ENCODE peak calls at places on chromosomes 3 and 15, in seven cellular contexts. Q is gastrocnemius medialis, E is HCT116, V is body of pancreas, G is stomach, Y is sigmoid colon, U is K562. A is an unnamed sample.

GRCh38 chr3:29186982-29187718 is 93.7 kb upstream of the RBMS3 start:
- DNase-seq in Q (no peak), E (peak), V (no peak), G (no peak), Y (no peak), U (no peak), A (no peak)

GRCh38 chr15:75796321-75796720 is 46.9 kb upstream of the UBE2Q2 start:
- DNase-seq in Q (no peak), E (no peak), V (no peak), G (no peak), Y (no peak), U (no peak), A (no peak)

GRCh38 chr3:15152166-15152565 is 53.2 kb upstream of the RBSN start:
- DNase-seq in Q (no peak), E (no peak), V (no peak), G (no peak), Y (no peak), U (no peak), A (no peak)

GRCh38 chr3:87350367-87351199 is 74.2 kb upstream of the POU1F1 start:
- DNase-seq in Q (no peak), E (peak), V (peak), G (no peak), Y (no peak), U (peak), A (peak)

GRCh38 chr15:43285609-43286037 is 18.9 kb upstream of the TGM5 start:
- DNase-seq in Q (peak), E (peak), V (peak), G (peak), Y (no peak), U (peak), A (peak)

GRCh38 chr3:19347701-19348100 is 199.4 kb downstream of the KCNH8 start:
- DNase-seq in Q (no peak), E (no peak), V (no peak), G (no peak), Y (no peak), U (no peak), A (no peak)

GRCh38 chr3:159669753-159670152 is 318.9 kb upstream of the IL12A start:
- DNase-seq in Q (no peak), E (no peak), V (no peak), G (no peak), Y (no peak), U (no peak), A (no peak)

GRCh38 chr3:113054552-113054951 is 63.8 kb downstream of the GTPBP8 start:
- DNase-seq in Q (no peak), E (no peak), V (no peak), G (no peak), Y (no peak), U (no peak), A (no peak)

GRCh38 chr15:49697121-49697520 is 76.3 kb downstream of the DTWD1 start:
- DNase-seq in Q (no peak), E (no peak), V (no peak), G (no peak), Y (no peak), U (no peak), A (no peak)

GRCh38 chr3:48595526-48596121 is 495 bp upstream of the COL7A1 start:
- DNase-seq in Q (peak), E (no peak), V (peak), G (peak), Y (no peak), U (peak), A (peak)

GRCh38 chr3:46861996-46862688 is 1.1 kb downstream of the MYL3 start:
- DNase-seq in Q (peak), E (no peak), V (no peak), G (no peak), Y (peak), U (no peak), A (peak)

GRCh38 chr3:46862689-46863020 is 589 bp downstream of the MYL3 start:
- DNase-seq in Q (no peak), E (no peak), V (no peak), G (no peak), Y (no peak), U (no peak), A (no peak)

GRCh38 chr3:46860381-46861292 is 2.6 kb downstream of the MYL3 start:
- DNase-seq in Q (peak), E (no peak), V (no peak), G (no peak), Y (peak), U (peak), A (peak)

GRCh38 chr3:46863261-46863782 is at the start of gene MYL3:
- DNase-seq in Q (peak), E (no peak), V (no peak), G (no peak), Y (peak), U (no peak), A (no peak)

GRCh38 chr3:46861293-46861995 is 1.8 kb downstream of the MYL3 start:
- DNase-seq in Q (peak), E (no peak), V (no peak), G (no peak), Y (peak), U (peak), A (peak)
- H3K4me3 ChIP-seq in Q (no peak), E (no peak), V (no peak), G (no peak), Y (no peak), U (no peak), A (no peak)

DNA sequence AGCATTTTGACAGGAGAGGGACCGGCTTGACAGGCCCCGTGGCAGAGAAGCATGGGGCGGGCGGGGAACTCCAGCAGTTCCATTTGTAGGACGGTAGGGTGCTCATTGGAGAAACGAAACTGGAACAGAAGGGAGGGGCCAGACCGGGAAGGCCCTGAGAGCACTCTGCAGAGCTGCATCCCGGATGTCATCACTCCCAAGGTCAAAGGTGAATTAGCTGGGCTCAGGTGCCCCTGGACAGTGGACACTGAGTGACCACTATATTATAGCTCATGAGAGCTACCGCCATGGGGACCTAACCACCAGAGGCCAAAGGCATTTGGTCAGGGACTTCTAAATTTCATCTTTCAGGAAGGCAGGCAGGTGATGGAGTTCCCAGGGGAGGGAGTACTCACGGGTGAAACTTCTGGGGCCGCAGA is 7.3 kb downstream of the CSRNP1 start:
- DNase-seq in Q (no peak), E (no peak), V (peak), G (no peak), Y (peak), U (no peak), A (no peak)
- TF ChIP-seq POLR2A in Q (no peak), E (no peak), V (no peak), G (no peak), Y (no peak), U (no peak), A (no peak)

DNA sequence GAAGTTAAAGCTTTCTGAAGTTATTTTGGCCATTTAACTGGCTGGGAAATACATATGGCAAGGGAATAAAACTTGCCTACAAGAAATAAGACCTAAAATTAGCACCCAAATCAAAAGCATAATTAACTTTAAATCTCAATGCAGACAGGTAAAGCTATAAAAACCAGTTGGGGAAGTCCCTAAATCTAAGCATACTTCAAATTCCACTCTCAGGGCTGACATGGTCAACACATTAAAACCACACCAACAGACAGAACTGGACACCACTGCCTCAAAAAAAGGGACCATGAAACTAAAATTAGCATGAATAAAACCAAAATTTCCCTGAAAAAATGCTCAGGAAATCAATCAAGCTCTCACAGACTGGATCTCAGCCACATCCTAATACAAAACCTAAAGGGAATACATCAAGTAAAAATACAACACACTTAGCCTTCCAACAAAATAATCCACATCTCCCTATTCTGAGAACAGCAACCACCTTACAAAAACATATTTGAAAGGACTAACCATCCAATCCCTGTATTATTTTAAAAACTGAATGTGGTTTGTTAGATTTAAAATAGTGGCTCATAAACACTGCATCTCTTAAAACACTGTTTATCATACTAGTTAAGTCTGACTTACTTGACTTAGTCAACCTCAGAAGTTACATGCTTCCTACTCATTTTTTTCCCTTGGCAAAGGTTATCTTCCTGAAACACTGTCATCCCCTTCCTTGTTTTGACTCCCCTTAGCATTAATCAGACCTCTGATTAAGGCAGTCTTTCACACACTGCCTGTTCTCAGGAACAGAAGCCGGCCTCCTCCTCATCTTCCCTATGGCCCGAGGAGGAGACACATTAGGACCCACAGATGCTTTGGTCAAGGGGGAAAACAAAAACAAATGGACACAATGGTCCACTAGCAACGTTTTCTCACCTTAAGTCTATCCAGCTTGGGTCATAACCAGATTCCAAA is 8.3 kb downstream of the TRA2B start:
- DNase-seq in Q (no peak), E (no peak), V (no peak), G (no peak), Y (no peak), U (peak), A (no peak)
- H3K27ac ChIP-seq in Q (peak), E (no peak), V (peak), G (peak), Y (no peak), U (no peak), A (no peak)

DNA sequence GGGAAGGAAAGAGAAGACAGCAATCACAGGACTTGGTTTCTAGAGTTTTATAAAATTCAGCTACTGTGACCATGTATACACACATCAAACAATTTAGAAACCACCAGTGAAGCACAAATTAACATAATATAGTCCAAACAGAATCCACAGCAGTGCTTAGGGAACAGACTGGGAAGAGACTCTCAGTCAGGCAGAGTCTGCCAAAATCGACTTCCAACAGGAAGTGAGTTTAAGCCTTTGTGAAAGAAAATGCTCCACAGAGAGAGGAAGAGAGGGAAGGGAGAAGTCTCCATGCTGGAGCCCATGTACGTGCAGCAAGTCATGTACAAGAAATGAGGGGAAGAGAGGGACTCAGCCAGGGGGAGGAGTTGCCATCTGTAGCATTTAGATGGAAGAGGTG is 172.6 kb downstream of the IL5RA start:
- DNase-seq in Q (no peak), E (no peak), V (no peak), G (no peak), Y (no peak), U (no peak), A (no peak)
- H3K4me3 ChIP-seq in Q (no peak), E (no peak), V (no peak), G (no peak), Y (no peak), U (no peak), A (no peak)

DNA sequence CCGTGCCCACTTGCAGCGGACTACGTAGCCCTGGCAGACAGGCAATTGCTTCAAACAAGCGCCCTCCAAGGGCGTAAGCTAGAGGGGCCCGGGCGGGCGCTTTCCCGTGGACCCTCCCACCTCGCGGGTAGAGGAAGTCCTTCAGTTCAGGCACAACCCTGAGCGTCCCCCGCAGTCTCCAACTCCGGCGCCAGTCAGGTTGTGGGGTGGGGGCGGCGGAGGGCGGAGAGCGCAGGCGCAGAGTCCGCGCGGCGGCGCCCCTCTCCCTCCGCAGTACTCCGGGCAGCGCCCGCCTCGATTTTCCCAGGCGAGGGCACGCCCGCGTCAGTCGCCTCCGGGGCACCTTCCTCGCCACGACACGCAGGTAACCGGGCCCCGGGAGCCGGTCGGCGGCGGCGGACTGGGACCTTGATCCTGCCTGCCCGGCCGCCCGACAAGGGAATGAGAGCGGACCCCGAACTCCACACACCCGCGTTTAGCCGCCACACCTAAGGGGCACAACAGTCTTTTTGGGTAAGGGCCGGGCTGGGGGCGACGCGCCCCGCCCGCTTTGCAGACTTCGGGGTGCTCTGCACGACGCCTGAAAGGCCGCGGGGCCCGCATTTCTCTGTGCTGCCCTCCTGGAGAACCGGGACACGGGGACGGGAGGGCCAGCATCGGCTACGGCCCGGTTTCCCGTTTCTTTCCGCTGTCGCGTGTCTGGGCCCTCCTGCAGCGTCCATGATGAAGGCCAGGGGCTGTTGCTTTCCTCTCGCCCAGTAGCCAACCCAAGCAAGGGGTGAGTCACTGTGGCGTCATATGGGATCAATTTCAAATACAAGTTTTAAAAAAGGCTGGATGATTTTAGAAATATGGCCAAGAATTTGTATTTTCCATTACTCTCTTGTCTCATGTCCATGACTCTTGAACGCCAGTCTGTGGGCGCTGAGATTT is at the start of gene SLC35G2:
- DNase-seq in Q (no peak), E (no peak), V (peak), G (peak), Y (peak), U (peak), A (peak)
- TF ChIP-seq POLR2A in Q (peak), E (peak), V (peak), G (no peak), Y (no peak), U (no peak), A (no peak)

GRCh38 chr3:149384911-149385321 is 7.5 kb upstream of the TM4SF1 start:
- DNase-seq in Q (peak), E (no peak), V (no peak), G (no peak), Y (no peak), U (no peak), A (peak)
- H3K27ac ChIP-seq in Q (peak), E (no peak), V (peak), G (peak), Y (no peak), U (no peak), A (peak)

GRCh38 chr3:174440741-174441587 is 418.2 kb upstream of the NAALADL2 start:
- DNase-seq in Q (peak), E (peak), V (peak), G (peak), Y (peak), U (peak), A (peak)

GRCh38 chr3:174441588-174442316 is 417.4 kb upstream of the NAALADL2 start:
- DNase-seq in Q (no peak), E (no peak), V (no peak), G (no peak), Y (no peak), U (no peak), A (no peak)

GRCh38 chr3:174439621-174440349 is 419.3 kb upstream of the NAALADL2 start:
- DNase-seq in Q (peak), E (peak), V (peak), G (peak), Y (peak), U (peak), A (peak)

GRCh38 chr3:174440350-174440716 is 418.8 kb upstream of the NAALADL2 start:
- DNase-seq in Q (no peak), E (no peak), V (no peak), G (no peak), Y (peak), U (peak), A (peak)

GRCh38 chr3:174442317-174442682 is 416.8 kb upstream of the NAALADL2 start:
- DNase-seq in Q (no peak), E (no peak), V (no peak), G (no peak), Y (no peak), U (no peak), A (no peak)
- H3K4me3 ChIP-seq in Q (no peak), E (peak), V (no peak), G (peak), Y (peak), U (no peak), A (no peak)

GRCh38 chr3:141370065-141370533 is 1.8 kb downstream of the ZBTB38 start:
- DNase-seq in Q (peak), E (peak), V (peak), G (peak), Y (peak), U (peak), A (peak)

GRCh38 chr3:141366285-141367037 is 1.8 kb upstream of the ZBTB38 start:
- DNase-seq in Q (peak), E (peak), V (peak), G (peak), Y (peak), U (peak), A (peak)

GRCh38 chr3:141368925-141369794 is 856 bp downstream of the ZBTB38 start:
- DNase-seq in Q (no peak), E (no peak), V (no peak), G (no peak), Y (no peak), U (peak), A (no peak)

GRCh38 chr3:141367038-141367730 is 1.1 kb upstream of the ZBTB38 start:
- DNase-seq in Q (peak), E (peak), V (peak), G (no peak), Y (peak), U (peak), A (no peak)

GRCh38 chr3:141368062-141368924 is at the start of gene ZBTB38:
- DNase-seq in Q (peak), E (peak), V (peak), G (peak), Y (peak), U (peak), A (peak)
- TF ChIP-seq POLR2A in Q (peak), E (peak), V (peak), G (no peak), Y (peak), U (peak), A (no peak)

GRCh38 chr15:48016865-48017264 is 103.9 kb upstream of the SLC24A5 start:
- DNase-seq in Q (no peak), E (no peak), V (no peak), G (no peak), Y (no peak), U (no peak), A (no peak)
- H3K27ac ChIP-seq in Q (no peak), E (no peak), V (no peak), G (no peak), Y (no peak), U (no peak), A (no peak)

DNA sequence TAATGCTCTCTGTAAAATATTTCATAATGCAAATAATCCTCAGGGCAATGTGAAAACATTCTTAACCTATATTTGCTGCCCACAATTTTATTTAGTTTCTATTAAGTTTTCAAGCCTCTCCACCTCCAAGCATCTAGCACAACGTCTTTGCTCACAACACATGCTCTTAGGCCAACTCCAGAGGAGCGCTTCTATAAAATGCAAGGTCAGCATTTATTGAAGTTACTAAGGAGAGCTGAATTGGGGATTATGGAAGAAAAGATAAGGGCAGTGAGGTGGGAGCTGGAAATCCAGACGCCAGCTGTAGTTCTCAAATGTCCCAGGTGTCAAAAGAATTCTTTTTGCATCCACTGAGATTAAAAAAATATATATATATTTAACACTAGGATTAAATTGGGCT is 996 bp downstream of the RABL3 start:
- DNase-seq in Q (no peak), E (no peak), V (no peak), G (no peak), Y (no peak), U (peak), A (no peak)
- H3K4me3 ChIP-seq in Q (peak), E (peak), V (no peak), G (peak), Y (peak), U (peak), A (peak)